ENCODE peak calls at places on chromosomes 12 and 14, in six cellular contexts. One of them, this sample, is unnamed.

GRCh38 chr12:20044836-20045235 is 323.5 kb upstream of the PDE3A start:
- DNase-seq in psoas muscle: no peak
- DNase-seq in aorta: no peak
- DNase-seq in stomach: no peak
- DNase-seq in AG04450: peak
- DNase-seq in hepatocyte: no peak
- DNase-seq in this sample: peak

GRCh38 chr14:64983439-64984310 is 3.0 kb upstream of the FNTB start:
- DNase-seq in hepatocyte: peak
- DNase-seq in stomach: peak
- DNase-seq in AG04450: no peak
- DNase-seq in aorta: no peak
- DNase-seq in psoas muscle: no peak
- DNase-seq in this sample: peak

GRCh38 chr14:68439741-68440140 is 353.1 kb downstream of the ZFP36L1 start:
- DNase-seq in hepatocyte: no peak
- DNase-seq in stomach: no peak
- DNase-seq in psoas muscle: no peak
- DNase-seq in AG04450: no peak
- DNase-seq in aorta: no peak
- DNase-seq in this sample: no peak

GRCh38 chr12:67545298-67545697 is 103.2 kb upstream of the DYRK2 start:
- DNase-seq in AG04450: no peak
- DNase-seq in psoas muscle: no peak
- DNase-seq in aorta: no peak
- DNase-seq in stomach: no peak
- DNase-seq in hepatocyte: no peak
- DNase-seq in this sample: no peak

GRCh38 chr14:72651081-72651480 is 242.8 kb downstream of the DPF3 start:
- DNase-seq in psoas muscle: no peak
- DNase-seq in stomach: no peak
- DNase-seq in hepatocyte: no peak
- DNase-seq in aorta: no peak
- DNase-seq in AG04450: no peak
- DNase-seq in this sample: no peak

GRCh38 chr12:42145197-42145549 is 499 bp upstream of the GXYLT1 start:
- DNase-seq in aorta: no peak
- DNase-seq in psoas muscle: no peak
- DNase-seq in AG04450: no peak
- DNase-seq in stomach: no peak
- DNase-seq in hepatocyte: peak
- DNase-seq in this sample: no peak

GRCh38 chr12:62594771-62595170 is 128.1 kb downstream of the MON2 start:
- DNase-seq in hepatocyte: no peak
- DNase-seq in psoas muscle: no peak
- DNase-seq in AG04450: no peak
- DNase-seq in stomach: no peak
- DNase-seq in aorta: no peak
- DNase-seq in this sample: no peak

GRCh38 chr12:109892748-109893147 is 7.3 kb upstream of the TCHP start:
- DNase-seq in psoas muscle: no peak
- DNase-seq in stomach: no peak
- DNase-seq in AG04450: no peak
- DNase-seq in hepatocyte: no peak
- DNase-seq in aorta: no peak
- DNase-seq in this sample: no peak

GRCh38 chr12:117047810-117048584 is 51.2 kb downstream of the TESC start:
- DNase-seq in hepatocyte: peak
- DNase-seq in psoas muscle: no peak
- DNase-seq in stomach: no peak
- DNase-seq in AG04450: peak
- DNase-seq in aorta: no peak
- DNase-seq in this sample: peak

GRCh38 chr12:38469689-38470088 is 153.1 kb downstream of the ALG10B start:
- DNase-seq in psoas muscle: no peak
- DNase-seq in aorta: no peak
- DNase-seq in AG04450: no peak
- DNase-seq in stomach: no peak
- DNase-seq in hepatocyte: no peak
- DNase-seq in this sample: no peak

GRCh38 chr12:5022465-5023061 is 21.1 kb upstream of the KCNA5 start:
- DNase-seq in aorta: peak
- DNase-seq in stomach: peak
- DNase-seq in hepatocyte: peak
- DNase-seq in psoas muscle: peak
- DNase-seq in AG04450: no peak
- DNase-seq in this sample: peak

GRCh38 chr14:34301107-34301734 is 160.8 kb downstream of the SPTSSA start:
- DNase-seq in psoas muscle: no peak
- DNase-seq in hepatocyte: peak
- DNase-seq in AG04450: no peak
- DNase-seq in stomach: no peak
- DNase-seq in aorta: no peak
- DNase-seq in this sample: peak

GRCh38 chr14:104657114-104657524 is 32.3 kb upstream of the INF2 start:
- DNase-seq in psoas muscle: no peak
- DNase-seq in AG04450: no peak
- DNase-seq in hepatocyte: no peak
- DNase-seq in stomach: no peak
- DNase-seq in aorta: peak
- DNase-seq in this sample: no peak

GRCh38 chr14:103522649-103523582 is at the start of gene CKB:
- DNase-seq in hepatocyte: peak
- DNase-seq in stomach: peak
- DNase-seq in psoas muscle: peak
- DNase-seq in aorta: peak
- DNase-seq in AG04450: no peak
- DNase-seq in this sample: peak
- H3K27ac ChIP-seq in hepatocyte: peak
- H3K27ac ChIP-seq in stomach: peak
- H3K27ac ChIP-seq in psoas muscle: no peak
- H3K27ac ChIP-seq in aorta: peak
- H3K27ac ChIP-seq in AG04450: no peak
- H3K27ac ChIP-seq in this sample: no peak

GRCh38 chr14:71586131-71586893 is 345.9 kb upstream of the RGS6 start:
- DNase-seq in stomach: no peak
- DNase-seq in aorta: no peak
- DNase-seq in psoas muscle: no peak
- DNase-seq in hepatocyte: peak
- DNase-seq in AG04450: no peak
- DNase-seq in this sample: peak
- H3K4me3 ChIP-seq in stomach: peak
- H3K4me3 ChIP-seq in aorta: peak
- H3K4me3 ChIP-seq in psoas muscle: peak
- H3K4me3 ChIP-seq in hepatocyte: no peak
- H3K4me3 ChIP-seq in AG04450: peak
- H3K4me3 ChIP-seq in this sample: peak

DNA sequence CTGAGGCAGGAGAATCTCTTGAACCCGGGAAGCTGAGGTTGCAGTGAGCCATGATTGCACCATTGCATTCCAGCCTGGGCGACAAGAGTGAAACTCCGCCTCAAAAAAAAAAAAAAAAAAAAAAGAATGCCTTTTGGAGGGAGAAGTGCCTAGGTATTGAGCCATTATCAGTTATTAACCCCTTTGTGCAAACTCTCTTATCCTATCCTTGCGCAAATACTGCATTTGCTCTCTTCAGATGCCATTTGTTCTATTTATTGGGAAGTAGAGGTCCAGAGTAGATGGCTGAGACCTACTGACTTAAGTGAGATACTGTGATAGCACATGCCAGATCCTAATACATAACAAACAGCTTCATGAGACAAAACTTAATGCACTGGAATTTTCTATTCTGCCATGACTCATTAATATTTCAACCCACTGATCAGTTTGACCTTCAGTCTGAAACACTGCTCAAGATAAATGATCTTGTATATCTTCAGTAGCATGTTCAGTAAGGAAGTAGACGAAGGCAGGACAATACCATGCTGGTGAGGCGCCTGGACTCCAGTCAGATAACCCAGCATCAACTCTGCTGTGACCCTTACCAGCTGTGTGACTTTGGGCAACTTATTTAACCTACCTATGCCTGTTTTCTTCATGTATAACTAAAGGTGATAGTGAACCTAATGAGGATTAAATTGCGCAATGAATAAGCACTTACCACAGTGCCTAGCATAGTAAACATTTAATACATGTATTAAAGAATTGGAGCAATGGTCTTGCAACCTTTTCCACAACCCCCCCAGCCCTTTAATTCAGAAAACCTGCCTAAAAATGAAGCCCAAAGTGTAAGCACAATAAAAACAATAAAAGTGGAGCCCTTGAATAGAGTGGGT is 5.7 kb upstream of the DNAAF2 start:
- DNase-seq in psoas muscle: no peak
- DNase-seq in stomach: no peak
- DNase-seq in AG04450: no peak
- DNase-seq in aorta: no peak
- DNase-seq in hepatocyte: no peak
- DNase-seq in this sample: no peak
- H3K27ac ChIP-seq in psoas muscle: no peak
- H3K27ac ChIP-seq in stomach: peak
- H3K27ac ChIP-seq in AG04450: no peak
- H3K27ac ChIP-seq in aorta: no peak
- H3K27ac ChIP-seq in hepatocyte: peak
- H3K27ac ChIP-seq in this sample: no peak

GRCh38 chr14:76375484-76375883 is 453 bp upstream of the ESRRB start:
- DNase-seq in stomach: no peak
- DNase-seq in hepatocyte: no peak
- DNase-seq in aorta: no peak
- DNase-seq in psoas muscle: no peak
- DNase-seq in AG04450: no peak
- DNase-seq in this sample: no peak

GRCh38 chr14:76377675-76378074 is 1.7 kb downstream of the ESRRB start:
- DNase-seq in psoas muscle: no peak
- DNase-seq in stomach: no peak
- DNase-seq in aorta: no peak
- DNase-seq in AG04450: no peak
- DNase-seq in hepatocyte: no peak
- DNase-seq in this sample: no peak

GRCh38 chr14:76376001-76376404 is at the start of gene ESRRB:
- DNase-seq in aorta: no peak
- DNase-seq in AG04450: no peak
- DNase-seq in stomach: no peak
- DNase-seq in hepatocyte: peak
- DNase-seq in psoas muscle: no peak
- DNase-seq in this sample: peak

GRCh38 chr14:76376878-76377523 is 1.1 kb downstream of the ESRRB start:
- DNase-seq in AG04450: no peak
- DNase-seq in hepatocyte: no peak
- DNase-seq in psoas muscle: no peak
- DNase-seq in aorta: no peak
- DNase-seq in stomach: no peak
- DNase-seq in this sample: no peak

GRCh38 chr14:76376409-76376877 is 506 bp downstream of the ESRRB start:
- DNase-seq in psoas muscle: no peak
- DNase-seq in aorta: no peak
- DNase-seq in stomach: no peak
- DNase-seq in AG04450: no peak
- DNase-seq in hepatocyte: no peak
- DNase-seq in this sample: no peak
- H3K4me3 ChIP-seq in psoas muscle: peak
- H3K4me3 ChIP-seq in aorta: no peak
- H3K4me3 ChIP-seq in stomach: peak
- H3K4me3 ChIP-seq in AG04450: peak
- H3K4me3 ChIP-seq in hepatocyte: no peak
- H3K4me3 ChIP-seq in this sample: no peak

DNA sequence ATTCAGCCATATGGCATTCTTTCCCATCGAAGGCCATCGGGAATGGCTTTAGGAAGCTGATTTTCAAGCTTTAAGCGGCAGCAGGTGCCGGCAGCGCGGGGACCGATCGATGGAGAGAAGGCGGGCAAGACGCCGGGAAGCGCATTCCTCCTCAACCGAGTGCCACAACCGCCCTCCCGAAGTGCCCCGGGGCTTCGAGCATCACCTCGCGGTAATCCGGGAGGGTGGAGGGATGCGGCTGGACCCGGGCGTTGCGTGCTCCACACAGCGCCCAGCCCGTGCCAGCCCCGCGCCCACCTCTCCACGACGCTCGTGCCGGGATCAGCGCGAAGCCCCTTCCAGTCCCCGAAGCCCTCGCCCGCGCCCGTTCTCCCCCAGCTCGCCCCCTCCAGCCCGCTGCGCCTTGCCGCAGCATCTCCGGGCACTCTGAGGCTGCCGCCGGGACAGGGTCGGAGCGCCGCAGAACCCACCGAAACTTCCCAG is 3.2 kb downstream of the USP44 start:
- DNase-seq in AG04450: no peak
- DNase-seq in psoas muscle: no peak
- DNase-seq in aorta: peak
- DNase-seq in stomach: peak
- DNase-seq in hepatocyte: peak
- DNase-seq in this sample: no peak
- H3K27ac ChIP-seq in AG04450: peak
- H3K27ac ChIP-seq in psoas muscle: peak
- H3K27ac ChIP-seq in aorta: peak
- H3K27ac ChIP-seq in stomach: peak
- H3K27ac ChIP-seq in hepatocyte: no peak
- H3K27ac ChIP-seq in this sample: peak

DNA sequence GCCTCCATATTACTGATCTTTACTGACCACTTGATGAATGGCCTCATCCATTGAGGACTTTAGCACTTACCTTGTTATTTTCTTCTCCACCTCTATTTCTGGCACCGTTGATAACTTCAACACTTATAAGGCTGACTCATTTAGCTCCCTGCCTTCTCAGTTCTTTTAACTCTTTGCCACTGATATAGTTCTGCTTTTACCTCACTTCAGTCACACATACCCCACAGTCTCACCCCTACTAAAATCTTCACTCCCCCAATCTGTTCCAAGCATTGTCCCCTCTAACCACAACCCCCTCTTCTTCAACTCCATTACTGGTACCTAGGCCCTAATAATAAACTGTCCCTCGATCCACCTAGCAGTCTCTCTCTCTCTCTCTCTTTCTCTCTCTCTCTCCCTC is 141.0 kb downstream of the PAH start:
- DNase-seq in psoas muscle: no peak
- DNase-seq in stomach: no peak
- DNase-seq in AG04450: no peak
- DNase-seq in aorta: no peak
- DNase-seq in hepatocyte: no peak
- DNase-seq in this sample: no peak
- H3K4me3 ChIP-seq in psoas muscle: no peak
- H3K4me3 ChIP-seq in stomach: no peak
- H3K4me3 ChIP-seq in AG04450: no peak
- H3K4me3 ChIP-seq in aorta: no peak
- H3K4me3 ChIP-seq in hepatocyte: no peak
- H3K4me3 ChIP-seq in this sample: no peak

GRCh38 chr14:90615444-90616095 is 200.7 kb downstream of the TTC7B start:
- DNase-seq in stomach: no peak
- DNase-seq in AG04450: no peak
- DNase-seq in aorta: no peak
- DNase-seq in psoas muscle: no peak
- DNase-seq in hepatocyte: no peak
- DNase-seq in this sample: no peak
- H3K27ac ChIP-seq in stomach: no peak
- H3K27ac ChIP-seq in AG04450: no peak
- H3K27ac ChIP-seq in aorta: no peak
- H3K27ac ChIP-seq in psoas muscle: peak
- H3K27ac ChIP-seq in hepatocyte: no peak
- H3K27ac ChIP-seq in this sample: no peak